ENCODE peak calls at places on chromosome 21, in five cellular contexts. A, V, Y, C and L are unnamed samples.

GRCh38 chr21:34611528-34611927 is 3.4 kb downstream of the RCAN1 start:
- DNase-seq in A (no peak), V (no peak), Y (no peak), C (no peak), L (no peak)

GRCh38 chr21:28063241-28063640 is 929.4 kb downstream of the LTN1 start:
- DNase-seq in A (no peak), V (no peak), Y (no peak), C (no peak), L (no peak)

GRCh38 chr21:35850029-35850428 is 210.3 kb downstream of the SETD4 start:
- DNase-seq in A (no peak), V (no peak), Y (no peak), C (no peak), L (no peak)

GRCh38 chr21:29499734-29500343 is 201.1 kb downstream of the BACH1 start:
- DNase-seq in A (peak; percentile 84), V (peak; percentile 17), Y (no peak), C (no peak), L (no peak)

GRCh38 chr21:44405091-44405947 is 50.0 kb upstream of the LRRC3 start:
- DNase-seq in A (no peak), V (no peak), Y (no peak), C (no peak), L (no peak)

GRCh38 chr21:36316872-36317484 is 3.0 kb upstream of the MORC3 start:
- DNase-seq in A (no peak), V (no peak), Y (no peak), C (no peak), L (no peak)

GRCh38 chr21:20334585-20334984 is 663.6 kb upstream of the NCAM2 start:
- DNase-seq in A (no peak), V (no peak), Y (no peak), C (no peak), L (no peak)

GRCh38 chr21:43909736-43910455 is 44.9 kb downstream of the AGPAT3 start:
- DNase-seq in A (no peak), V (no peak), Y (no peak), C (no peak), L (no peak)

GRCh38 chr21:45570826-45571601 is 28.8 kb upstream of the SLC19A1 start:
- DNase-seq in A (no peak), V (no peak), Y (no peak), C (no peak), L (no peak)

GRCh38 chr21:14541840-14542495 is 4.1 kb downstream of the SAMSN1 start:
- DNase-seq in A (no peak), V (no peak), Y (no peak), C (no peak), L (no peak)

GRCh38 chr21:41321908-41322495 is 5.4 kb downstream of the FAM3B start:
- DNase-seq in A (no peak), V (no peak), Y (no peak), C (no peak), L (no peak)

GRCh38 chr21:34962136-34962535 is 87.0 kb downstream of the RUNX1 start:
- DNase-seq in A (no peak), V (no peak), Y (no peak), C (no peak), L (no peak)

GRCh38 chr21:37552496-37553399 is 186.2 kb downstream of the DYRK1A start:
- DNase-seq in A (no peak), V (no peak), Y (no peak), C (no peak), L (no peak)

GRCh38 chr21:44930543-44930981 is 9.3 kb upstream of the SLX9 start:
- DNase-seq in A (no peak), V (peak; percentile 89), Y (no peak), C (peak; percentile 39), L (no peak)

GRCh38 chr21:34187935-34188334 is 114.6 kb downstream of the MRPS6 start:
- DNase-seq in A (no peak), V (no peak), Y (no peak), C (no peak), L (no peak)

GRCh38 chr21:36845070-36845469 is 121.4 kb downstream of the HLCS start:
- DNase-seq in A (no peak), V (no peak), Y (no peak), C (no peak), L (no peak)

GRCh38 chr21:41778974-41779600 is 12.2 kb upstream of the RIPK4 start:
- DNase-seq in A (peak; percentile 83), V (no peak), Y (no peak), C (peak; percentile 60), L (no peak)

GRCh38 chr21:18368193-18368592 is 35.4 kb downstream of the TMPRSS15 start:
- DNase-seq in A (no peak), V (no peak), Y (no peak), C (no peak), L (no peak)

GRCh38 chr21:28256420-28256831 is 736.3 kb downstream of the LTN1 start:
- DNase-seq in A (no peak), V (no peak), Y (no peak), C (no peak), L (no peak)

GRCh38 chr21:14466715-14467114 is 79.4 kb downstream of the SAMSN1 start:
- DNase-seq in A (no peak), V (no peak), Y (no peak), C (no peak), L (no peak)

GRCh38 chr21:45805321-45805720 is 161.8 kb downstream of the PCBP3 start:
- DNase-seq in A (no peak), V (no peak), Y (no peak), C (no peak), L (no peak)

GRCh38 chr21:41207401-41208388 is 39.7 kb downstream of the BACE2 start:
- DNase-seq in A (no peak), V (no peak), Y (no peak), C (peak; percentile 43), L (peak; percentile 31)

GRCh38 chr21:14759285-14759684 is 213.2 kb upstream of the SAMSN1 start:
- DNase-seq in A (no peak), V (no peak), Y (no peak), C (no peak), L (no peak)

GRCh38 chr21:34990842-34991241 is 58.3 kb downstream of the RUNX1 start:
- DNase-seq in A (no peak), V (no peak), Y (no peak), C (no peak), L (no peak)

GRCh38 chr21:16509466-16509865 is 779.7 kb downstream of the USP25 start:
- DNase-seq in A (no peak), V (no peak), Y (no peak), C (no peak), L (no peak)

GRCh38 chr21:45074818-45075605 is 632 bp downstream of the ADARB1 start:
- DNase-seq in A (peak; percentile 69), V (peak; percentile 38), Y (peak; percentile 35), C (peak; percentile 25), L (no peak)

GRCh38 chr21:36504067-36505058 is 24.4 kb upstream of the CLDN14 start:
- DNase-seq in A (peak; percentile 65), V (peak; percentile 52), Y (peak; percentile 53), C (peak; percentile 75), L (no peak)

GRCh38 chr21:45580181-45580575 is 37.9 kb upstream of the SLC19A1 start:
- DNase-seq in A (no peak), V (no peak), Y (no peak), C (no peak), L (peak; percentile 19)

GRCh38 chr21:37264808-37265207 is 2.3 kb downstream of the VPS26C start:
- DNase-seq in A (no peak), V (no peak), Y (no peak), C (no peak), L (no peak)

GRCh38 chr21:15050588-15051377 is 14.0 kb downstream of the NRIP1 start:
- DNase-seq in A (peak; percentile 70), V (no peak), Y (no peak), C (peak; percentile 59), L (no peak)

GRCh38 chr21:44618909-44619308 is 7.0 kb downstream of the KRTAP10-8 start:
- DNase-seq in A (no peak), V (peak; percentile 70), Y (no peak), C (peak; percentile 31), L (no peak)

GRCh38 chr21:37532868-37533780 is 166.6 kb downstream of the DYRK1A start:
- DNase-seq in A (no peak), V (peak; percentile 65), Y (no peak), C (no peak), L (no peak)

GRCh38 chr21:30842990-30843389 is 13.4 kb upstream of the KRTAP7-1 start:
- DNase-seq in A (peak; percentile 28), V (no peak), Y (no peak), C (no peak), L (no peak)

GRCh38 chr21:30838536-30838935 is 9.0 kb upstream of the KRTAP7-1 start:
- DNase-seq in A (no peak), V (no peak), Y (no peak), C (no peak), L (no peak)

GRCh38 chr21:30839304-30839703 is 9.7 kb upstream of the KRTAP7-1 start:
- DNase-seq in A (peak; percentile 82), V (peak; percentile 62), Y (peak; percentile 36), C (no peak), L (no peak)
- TF ChIP-seq CTCF in A (peak; percentile 74), V (peak; percentile 61), Y (peak; percentile 76), C (no peak), L (no peak)

DNA sequence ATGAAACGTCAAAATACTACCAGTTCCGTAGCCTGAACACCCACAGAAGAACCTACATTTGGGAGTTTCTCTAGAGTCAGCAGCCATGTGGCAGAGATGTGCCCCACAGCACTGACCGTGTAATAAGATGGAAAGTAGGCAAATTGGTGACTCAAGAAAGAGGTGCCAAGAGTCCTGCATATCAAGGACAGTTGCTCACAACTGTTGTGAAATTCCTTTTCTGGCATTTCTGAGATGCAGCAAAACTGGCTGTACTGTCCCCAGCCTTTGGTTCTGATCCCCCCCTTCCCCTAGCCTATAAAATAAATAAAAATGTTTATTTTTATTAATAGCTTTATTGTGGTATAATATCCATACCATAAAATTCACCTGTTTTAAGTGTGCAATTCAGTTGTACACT is 324.0 kb downstream of the PCP4 start:
- DNase-seq in A (no peak), V (no peak), Y (no peak), C (no peak), L (no peak)
- TF ChIP-seq CTCF in A (no peak), V (no peak), Y (no peak), C (no peak), L (no peak)

DNA sequence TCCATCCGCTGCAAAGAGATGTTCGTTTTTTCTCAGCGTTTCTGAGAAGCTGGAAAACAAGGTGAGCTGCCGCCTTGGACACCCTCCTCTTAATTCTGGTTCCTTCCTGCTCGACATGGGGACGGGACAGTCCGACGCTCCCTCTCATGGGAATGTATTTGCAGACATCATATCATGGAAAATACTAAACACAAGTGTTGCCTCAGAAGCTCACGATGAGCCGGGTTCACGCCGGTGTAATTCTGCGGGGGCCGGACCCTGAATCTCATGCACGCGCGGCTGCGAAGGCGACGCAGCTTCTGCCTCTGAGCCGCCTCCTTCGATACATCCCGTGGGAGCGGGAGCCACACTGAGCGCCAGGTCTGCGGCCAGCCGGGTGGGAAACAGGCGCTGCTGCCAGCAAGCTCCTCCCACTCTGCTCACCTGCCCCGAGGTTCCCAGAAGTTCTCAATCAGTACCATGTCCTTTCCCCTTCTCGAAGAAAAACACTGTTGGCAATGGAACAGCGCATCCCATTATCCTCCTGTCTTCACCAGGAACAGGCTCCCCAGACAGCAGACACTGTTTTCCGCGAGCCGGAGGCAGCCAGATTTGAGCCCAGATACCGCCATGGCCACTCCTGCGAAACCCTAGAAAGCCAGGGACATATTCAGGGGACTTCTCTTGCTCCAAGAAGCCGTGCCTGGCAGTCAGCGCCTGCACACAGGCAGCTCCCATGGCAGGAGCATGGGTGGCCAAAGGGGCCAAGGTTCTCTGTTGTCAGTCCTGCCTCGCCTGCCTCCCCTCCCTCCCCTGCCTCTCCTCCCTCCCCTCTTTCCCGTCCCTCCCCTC is 98.0 kb downstream of the WDR4 start:
- DNase-seq in A (peak; percentile 63), V (peak; percentile 12), Y (no peak), C (peak; percentile 50), L (no peak)
- TF ChIP-seq CTCF in A (peak; percentile 11), V (no peak), Y (peak; percentile 33), C (no peak), L (no peak)

GRCh38 chr21:39445339-39446269 is at the start of gene LCA5L:
- DNase-seq in A (peak; percentile 94), V (peak; percentile 90), Y (peak; percentile 91), C (peak; percentile 89), L (peak; percentile 62)
- TF ChIP-seq CTCF in A (peak; percentile 7), V (no peak), Y (peak; percentile 18), C (no peak), L (no peak)